ENCODE peak calls at places on chromosomes 11 and 22, in four cellular contexts. Y, V, M and A are unnamed samples.

GRCh38 chr11:5666396-5666780 is 18.5 kb downstream of the TRIM5 start:
- DNase-seq in Y (no peak), V (no peak), M (no peak), A (no peak)

GRCh38 chr11:65779669-65779918 is 1.2 kb downstream of the AP5B1 start:
- DNase-seq in M (no peak), V (no peak), Y (no peak), A (no peak)

GRCh38 chr11:16280256-16280682 is 76.1 kb downstream of the SOX6 start:
- DNase-seq in V (no peak), M (no peak), Y (no peak), A (no peak)

GRCh38 chr11:8022876-8023275 is 35.7 kb downstream of the EIF3F start:
- DNase-seq in V (no peak), M (no peak), Y (no peak), A (no peak)

GRCh38 chr11:94653561-94653960 is 86.4 kb downstream of the PIWIL4 start:
- DNase-seq in V (no peak), Y (no peak), M (no peak), A (no peak)

GRCh38 chr22:38106814-38107578 is 3.5 kb downstream of the BAIAP2L2 start:
- DNase-seq in V (no peak), M (no peak), Y (no peak), A (no peak)

GRCh38 chr11:6962141-6962540 is 35.9 kb downstream of the ZNF215 start:
- DNase-seq in Y (no peak), M (no peak), V (no peak), A (no peak)

GRCh38 chr11:36308577-36308976 is 12.5 kb downstream of the PRR5L start:
- DNase-seq in Y (no peak), V (no peak), M (no peak), A (no peak)

GRCh38 chr11:41382927-41383326 is 76.5 kb downstream of the LRRC4C start:
- DNase-seq in V (no peak), Y (no peak), M (no peak), A (no peak)

GRCh38 chr11:5880329-5880728 is at the start of gene OR52E4:
- DNase-seq in V (no peak), M (no peak), Y (no peak), A (no peak)

GRCh38 chr11:2537896-2538855 is 93.4 kb downstream of the KCNQ1 start:
- DNase-seq in M (no peak), V (no peak), Y (no peak), A (no peak)

GRCh38 chr11:58771458-58771855 is 39.7 kb upstream of the GLYAT start:
- DNase-seq in Y (no peak), M (no peak), V (no peak), A (peak; percentile 48)

GRCh38 chr11:120272303-120272702 is 32.4 kb downstream of the POU2F3 start:
- DNase-seq in Y (no peak), V (no peak), M (no peak), A (no peak)

GRCh38 chr11:6458352-6458751 is 15.4 kb downstream of the TRIM3 start:
- DNase-seq in Y (no peak), M (no peak), V (no peak), A (no peak)

GRCh38 chr22:21052715-21053459 is 7.1 kb downstream of the LRRC74B start:
- DNase-seq in Y (no peak), V (no peak), M (no peak), A (no peak)

GRCh38 chr11:35785287-35786167 is 123.0 kb downstream of the TRIM44 start:
- DNase-seq in M (peak; percentile 43), V (no peak), Y (no peak), A (no peak)

GRCh38 chr22:19554834-19555404 is 30.7 kb upstream of the CLDN5 start:
- DNase-seq in V (peak; percentile 81), Y (peak; percentile 41), M (no peak), A (peak; percentile 54)

GRCh38 chr22:32628626-32629587 is 154.3 kb downstream of the FBXO7 start:
- DNase-seq in M (no peak), Y (no peak), V (peak; percentile 55), A (no peak)

GRCh38 chr11:120182357-120182756 is 28.5 kb upstream of the OAF start:
- DNase-seq in V (no peak), Y (no peak), M (no peak), A (no peak)

GRCh38 chr11:11382858-11383532 is 29.9 kb upstream of the CSNK2A3 start:
- DNase-seq in M (no peak), V (no peak), Y (no peak), A (no peak)

GRCh38 chr11:118715837-118716260 is 36.4 kb upstream of the TREH start:
- DNase-seq in M (no peak), V (no peak), Y (peak; percentile 70), A (peak; percentile 86)

GRCh38 chr22:20111045-20111688 is 4.7 kb upstream of the RANBP1 start:
- DNase-seq in M (no peak), Y (no peak), V (peak; percentile 61), A (no peak)

GRCh38 chr11:12497431-12497830 is 120.1 kb downstream of the PARVA start:
- DNase-seq in V (no peak), Y (no peak), M (no peak), A (no peak)

GRCh38 chr11:96925862-96926261 is 536.0 kb downstream of the JRKL start:
- DNase-seq in Y (no peak), M (no peak), V (no peak), A (no peak)

GRCh38 chr11:108511851-108512474 is 13.8 kb upstream of the POGLUT3 start:
- DNase-seq in Y (no peak), M (no peak), V (no peak), A (no peak)

GRCh38 chr11:66020618-66021357 is 5.5 kb downstream of the CATSPER1 start:
- DNase-seq in M (no peak), V (no peak), Y (no peak), A (no peak)

GRCh38 chr22:40345801-40346177 is 511 bp upstream of the ADSL start:
- DNase-seq in V (peak; percentile 10), Y (no peak), M (no peak), A (no peak)

GRCh38 chr11:944711-945470 is 19.2 kb downstream of the AP2A2 start:
- DNase-seq in V (no peak), Y (peak; percentile 87), M (no peak), A (peak; percentile 96)

GRCh38 chr11:34209809-34210208 is 104.4 kb downstream of the NAT10 start:
- DNase-seq in Y (no peak), V (no peak), M (no peak), A (no peak)

GRCh38 chr11:126061707-126062678 is 673 bp downstream of the CDON start:
- DNase-seq in V (peak; percentile 66), Y (no peak), M (no peak), A (no peak)

GRCh38 chr11:11476499-11476898 is 123.4 kb upstream of the CSNK2A3 start:
- DNase-seq in Y (no peak), V (no peak), M (no peak), A (no peak)

GRCh38 chr11:60847281-60847680 is 5.4 kb downstream of the CCDC86 start:
- DNase-seq in V (no peak), Y (no peak), M (no peak), A (no peak)

DNA sequence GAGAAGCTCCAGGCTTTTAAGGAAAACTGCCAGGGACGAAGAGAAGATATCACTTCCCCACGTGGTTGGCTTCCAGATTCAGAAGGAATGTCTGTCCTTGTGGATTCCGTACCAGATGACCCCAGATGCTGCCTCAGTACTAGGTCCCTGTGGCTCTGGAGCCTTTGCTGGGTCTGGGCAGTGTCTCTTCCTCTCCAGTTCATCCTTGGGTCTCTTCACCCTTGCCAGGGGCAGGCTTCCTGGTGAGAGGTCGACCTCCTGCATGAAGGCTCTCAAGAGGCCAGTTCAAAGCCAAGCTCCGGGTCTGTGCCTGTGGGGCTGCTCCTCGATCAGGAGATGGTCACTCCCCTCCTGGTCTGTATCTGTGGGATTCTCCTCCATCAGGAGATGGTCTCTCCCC is 74.7 kb upstream of the B3GAT1 start:
- DNase-seq in V (no peak), M (no peak), Y (no peak), A (no peak)
- H3K4me1 ChIP-seq in V (no peaks in the 10 kb centered on the region), M (no peaks in the 10 kb centered on the region), Y (no peaks in the 10 kb centered on the region), A (no peaks in the 10 kb centered on the region)

DNA sequence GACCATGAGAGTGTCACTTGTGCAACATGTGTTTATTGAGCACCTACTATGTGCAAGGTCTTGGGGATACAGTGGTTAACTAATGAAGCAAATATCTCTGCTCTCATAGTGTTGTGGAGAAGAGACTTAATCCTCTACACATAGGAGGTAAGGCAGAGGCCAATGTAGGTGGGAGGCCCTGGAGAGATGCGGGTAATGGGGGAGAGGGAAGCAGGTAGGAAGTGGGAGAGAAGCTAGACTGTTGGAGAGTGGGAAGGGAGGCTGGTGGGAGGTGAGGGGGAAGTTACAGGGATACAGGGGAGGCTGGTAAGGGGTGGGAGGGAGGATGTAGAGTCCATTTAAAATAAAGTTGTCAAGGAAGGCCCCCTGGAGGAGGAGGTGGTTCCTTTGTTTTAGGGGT is 240.0 kb downstream of the MIAT start:
- DNase-seq in Y (no peak), V (no peak), M (no peak), A (no peak)
- TF ChIP-seq ZNF274 in Y (no peak), V (no peak), M (no peak), A (no peak)

DNA sequence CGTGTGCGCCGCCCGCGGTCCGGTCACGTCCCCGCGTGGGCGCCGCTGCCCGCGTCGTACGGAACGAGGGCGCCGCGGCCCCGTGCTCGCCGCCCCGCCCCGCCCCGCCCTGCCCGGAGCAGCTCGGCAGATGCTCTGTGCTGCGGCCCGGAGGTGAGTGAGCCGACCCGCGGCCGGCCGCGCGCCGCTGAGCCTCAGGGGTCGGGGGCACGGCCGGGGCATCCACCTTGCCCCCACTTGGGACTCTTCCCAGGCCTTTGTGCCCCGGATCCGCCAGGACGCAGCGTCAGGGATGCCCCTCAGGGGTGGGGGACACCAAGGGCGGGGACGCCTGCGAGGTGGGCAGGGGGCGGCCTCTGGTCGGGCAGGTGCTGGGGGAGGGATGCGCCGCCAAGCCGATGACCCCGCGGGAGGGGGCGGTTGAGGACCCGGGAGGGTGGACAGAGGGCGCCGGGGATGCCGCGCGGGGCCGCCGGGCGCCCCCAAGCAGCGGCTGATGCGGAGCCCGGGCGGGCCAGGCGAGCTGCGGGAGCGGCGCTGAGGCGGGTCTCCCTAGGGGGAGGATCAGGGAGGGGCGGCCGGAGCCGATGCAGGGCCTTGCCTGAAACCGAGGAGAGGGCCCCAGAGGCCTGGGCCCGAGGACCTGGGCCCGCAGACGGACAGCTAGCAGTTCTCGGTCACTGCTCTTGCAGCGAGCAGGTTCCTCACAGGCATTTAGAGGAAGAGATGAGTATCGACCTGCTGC is at the start of gene GNAZ:
- DNase-seq in M (no peak), V (no peak), Y (no peak), A (no peak)
- TF ChIP-seq SUZ12 in M (peak; percentile 93), V (no peak), Y (peak; percentile 37), A (no peak)

GRCh38 chr11:57496109-57496820 is 19.2 kb downstream of the SLC43A1 start:
- DNase-seq in Y (no peak), V (no peak), M (no peak), A (no peak)
- H3K4me1 ChIP-seq in Y (peaks cover 17% of the 10 kb centered on the region), V (peaks cover 79% of the 10 kb centered on the region), M (no peaks in the 10 kb centered on the region), A (peaks cover 32% of the 10 kb centered on the region)

GRCh38 chr11:17954395-17955252 is 58.2 kb downstream of the SERGEF start:
- DNase-seq in M (no peak), V (no peak), Y (no peak), A (no peak)
- TF ChIP-seq ZNF274 in M (no peak), V (no peak), Y (no peak), A (no peak)

GRCh38 chr11:86575927-86576326 is 96.5 kb downstream of the ME3 start:
- DNase-seq in M (no peak), V (no peak), Y (no peak), A (no peak)

GRCh38 chr11:86579406-86579731 is 93.0 kb downstream of the ME3 start:
- DNase-seq in V (no peak), M (no peak), Y (no peak), A (no peak)

GRCh38 chr11:86578727-86579405 is 93.5 kb downstream of the ME3 start:
- DNase-seq in V (no peak), M (no peak), Y (no peak), A (no peak)

GRCh38 chr11:86576946-86577624 is 95.3 kb downstream of the ME3 start:
- DNase-seq in M (no peak), Y (no peak), V (no peak), A (no peak)

GRCh38 chr11:86577663-86578636 is 94.5 kb downstream of the ME3 start:
- DNase-seq in Y (no peak), M (no peak), V (peak; percentile 81), A (no peak)
- TF ChIP-seq SUZ12 in Y (no peak), M (no peak), V (no peak), A (no peak)